ENCODE peak calls at places on chromosomes 13 and 19, in six cellular contexts. L is GM10248, B is astrocyte, M is pancreas, D is heart left ventricle, R is cardiac fibroblast. W is an unnamed sample.

GRCh38 chr13:57631607-57632275 is at the start of gene PCDH17:
- DNase-seq in L (no peak), B (peak; percentile 62), M (peak; percentile 32), D (peak; percentile 57), R (peak; percentile 44), W (peak; percentile 34)

GRCh38 chr19:4909172-4909896 is at the start of gene UHRF1:
- DNase-seq in L (peak; percentile 81), B (no peak), M (no peak), D (no peak), R (peak; percentile 35), W (peak; percentile 86)

GRCh38 chr13:20624213-20624612 is 57.3 kb downstream of the IFT88 start:
- DNase-seq in L (no peak), B (no peak), M (no peak), D (no peak), R (no peak), W (no peak)

GRCh38 chr19:23055946-23056345 is 53.0 kb upstream of the ZNF728 start:
- DNase-seq in L (no peak), B (no peak), M (no peak), D (no peak), R (no peak), W (no peak)

GRCh38 chr13:24927810-24928404 is 163.9 kb downstream of the RNF17 start:
- DNase-seq in L (no peak), B (no peak), M (no peak), D (no peak), R (no peak), W (no peak)

GRCh38 chr13:46211116-46211515 is 612 bp upstream of the LRRC63 start:
- DNase-seq in L (peak; percentile 22), B (no peak), M (no peak), D (no peak), R (peak; percentile 13), W (peak; percentile 50)

GRCh38 chr13:83221256-83221655 is 661.0 kb downstream of the SLITRK1 start:
- DNase-seq in L (no peak), B (no peak), M (no peak), D (no peak), R (peak; percentile 40), W (no peak)

GRCh38 chr13:42363941-42364612 is 92.1 kb downstream of the AKAP11 start:
- DNase-seq in L (no peak), B (peak; percentile 8), M (no peak), D (no peak), R (peak; percentile 85), W (no peak)

GRCh38 chr13:51659276-51660127 is 75.2 kb downstream of the WDFY2 start:
- DNase-seq in L (no peak), B (no peak), M (no peak), D (no peak), R (peak; percentile 54), W (no peak)

GRCh38 chr13:46307554-46307953 is 79.5 kb downstream of the RUBCNL start:
- DNase-seq in L (no peak), B (no peak), M (no peak), D (no peak), R (no peak), W (no peak)

GRCh38 chr19:39067104-39067503 is 17.1 kb upstream of the ACP7 start:
- DNase-seq in L (no peak), B (no peak), M (no peak), D (no peak), R (no peak), W (no peak)

GRCh38 chr13:97512732-97513131 is 78.8 kb downstream of the RAP2A start:
- DNase-seq in L (no peak), B (no peak), M (no peak), D (no peak), R (no peak), W (no peak)

GRCh38 chr19:28940751-28941500 is 272.0 kb downstream of the UQCRFS1 start:
- DNase-seq in L (no peak), B (no peak), M (no peak), D (no peak), R (peak; percentile 90), W (no peak)

GRCh38 chr13:90846956-90847355 is 500.5 kb upstream of the MIR17HG start:
- DNase-seq in L (no peak), B (no peak), M (no peak), D (no peak), R (no peak), W (no peak)

GRCh38 chr13:67119481-67119883 is 110.7 kb downstream of the PCDH9 start:
- DNase-seq in L (no peak), B (peak; percentile 96), M (no peak), D (no peak), R (peak; percentile 99), W (no peak)

GRCh38 chr19:13937479-13938360 is 497 bp downstream of the PODNL1 start:
- DNase-seq in L (no peak), B (peak; percentile 37), M (no peak), D (no peak), R (no peak), W (no peak)

GRCh38 chr19:58058428-58058827 is 654 bp upstream of the ZNF135 start:
- DNase-seq in L (no peak), B (no peak), M (no peak), D (no peak), R (no peak), W (no peak)

GRCh38 chr13:79283742-79284141 is 122.3 kb downstream of the RBM26 start:
- DNase-seq in L (no peak), B (no peak), M (no peak), D (no peak), R (no peak), W (no peak)

GRCh38 chr13:76969488-76970365 is 21.4 kb downstream of the ACOD1 start:
- DNase-seq in L (no peak), B (no peak), M (no peak), D (no peak), R (no peak), W (no peak)

GRCh38 chr13:35917942-35918645 is 213.1 kb downstream of the DCLK1 start:
- DNase-seq in L (no peak), B (peak; percentile 36), M (no peak), D (no peak), R (peak; percentile 31), W (no peak)

DNA sequence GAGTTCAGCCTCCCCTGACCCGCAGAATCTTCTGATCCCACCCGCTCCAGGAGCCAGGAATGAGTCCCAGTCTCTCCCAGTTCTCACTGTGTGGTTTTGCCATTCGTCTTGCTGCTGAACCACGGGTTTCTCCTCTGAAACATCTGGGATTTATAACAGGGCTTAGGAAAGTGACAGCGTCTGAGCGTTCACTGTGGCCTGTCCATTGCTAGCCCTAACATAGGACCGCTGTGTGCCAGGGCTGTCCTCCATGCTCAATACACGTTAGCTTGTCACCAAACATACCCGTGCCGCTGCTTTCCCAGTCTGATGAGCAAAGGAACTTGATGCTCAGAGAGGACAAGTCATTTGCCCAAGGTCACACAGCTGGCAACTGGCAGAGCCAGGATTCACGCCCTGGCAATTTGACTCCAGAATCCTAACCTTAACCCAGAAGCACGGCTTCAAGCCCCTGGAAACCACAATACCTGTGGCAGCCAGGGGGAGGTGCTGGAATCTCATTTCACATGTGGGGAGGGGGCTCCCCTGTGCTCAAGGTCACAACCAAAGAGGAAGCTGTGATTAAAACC is 1.1 kb upstream of the APOE start:
- DNase-seq in L (no peak), B (no peak), M (no peak), D (no peak), R (no peak), W (peak; percentile 20)
- TF ChIP-seq CTCF in L (no peak), B (no peak), M (no peak), D (no peak), R (no peak), W (peak; percentile 21)

GRCh38 chr13:59425211-59425721 is 738.5 kb downstream of the DIAPH3 start:
- DNase-seq in L (no peak), B (peak; percentile 75), M (no peak), D (no peak), R (peak; percentile 86), W (no peak)

GRCh38 chr13:59423708-59424355 is 739.9 kb downstream of the DIAPH3 start:
- DNase-seq in L (no peak), B (no peak), M (no peak), D (no peak), R (no peak), W (no peak)

GRCh38 chr13:59422646-59423045 is 741.1 kb downstream of the DIAPH3 start:
- DNase-seq in L (no peak), B (no peak), M (no peak), D (no peak), R (no peak), W (no peak)

DNA sequence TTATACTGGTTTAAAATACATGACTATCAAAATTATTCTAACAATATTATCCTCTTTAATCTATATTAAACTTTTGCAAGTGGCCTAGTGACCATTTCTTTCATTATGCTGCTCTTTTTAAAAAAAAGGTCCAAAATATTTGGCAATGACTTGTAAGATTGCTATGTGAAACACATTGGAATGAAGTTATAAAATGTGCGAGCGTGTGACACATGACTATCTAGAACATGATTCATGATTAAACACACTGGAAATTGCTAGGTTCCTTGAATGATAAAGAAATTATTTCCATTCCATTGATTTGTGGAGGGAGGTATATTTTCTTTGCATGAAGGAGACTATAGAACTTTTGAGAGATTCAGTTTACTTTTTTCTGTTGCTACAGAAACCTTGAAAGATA is 739.1 kb downstream of the DIAPH3 start:
- DNase-seq in L (no peak), B (peak; percentile 51), M (no peak), D (no peak), R (peak; percentile 88), W (no peak)
- TF ChIP-seq CTCF in L (no peak), B (no peak), M (no peak), D (no peak), R (no peak), W (no peak)

DNA sequence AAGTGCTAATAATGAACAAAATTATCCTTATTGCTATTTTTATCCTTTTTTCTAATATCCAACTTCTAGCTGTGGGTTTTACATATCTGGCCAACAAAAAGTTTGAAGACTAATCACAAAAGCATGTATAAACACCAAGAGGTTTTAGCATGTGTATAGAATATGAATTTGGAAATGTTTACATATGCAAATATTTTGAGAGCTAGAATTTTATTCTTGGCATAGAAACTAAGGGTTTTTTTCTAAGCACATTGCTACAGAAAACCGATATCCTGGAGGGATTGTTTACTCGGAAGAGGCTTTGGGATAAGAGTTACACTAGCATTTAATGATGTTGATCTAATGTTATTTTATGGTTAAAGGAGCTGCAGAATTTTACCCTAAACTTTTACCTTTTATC is 392.1 kb downstream of the EFNB2 start:
- DNase-seq in L (no peak), B (peak; percentile 55), M (no peak), D (no peak), R (peak; percentile 74), W (no peak)
- TF ChIP-seq CTCF in L (no peak), B (no peak), M (no peak), D (no peak), R (no peak), W (no peak)

DNA sequence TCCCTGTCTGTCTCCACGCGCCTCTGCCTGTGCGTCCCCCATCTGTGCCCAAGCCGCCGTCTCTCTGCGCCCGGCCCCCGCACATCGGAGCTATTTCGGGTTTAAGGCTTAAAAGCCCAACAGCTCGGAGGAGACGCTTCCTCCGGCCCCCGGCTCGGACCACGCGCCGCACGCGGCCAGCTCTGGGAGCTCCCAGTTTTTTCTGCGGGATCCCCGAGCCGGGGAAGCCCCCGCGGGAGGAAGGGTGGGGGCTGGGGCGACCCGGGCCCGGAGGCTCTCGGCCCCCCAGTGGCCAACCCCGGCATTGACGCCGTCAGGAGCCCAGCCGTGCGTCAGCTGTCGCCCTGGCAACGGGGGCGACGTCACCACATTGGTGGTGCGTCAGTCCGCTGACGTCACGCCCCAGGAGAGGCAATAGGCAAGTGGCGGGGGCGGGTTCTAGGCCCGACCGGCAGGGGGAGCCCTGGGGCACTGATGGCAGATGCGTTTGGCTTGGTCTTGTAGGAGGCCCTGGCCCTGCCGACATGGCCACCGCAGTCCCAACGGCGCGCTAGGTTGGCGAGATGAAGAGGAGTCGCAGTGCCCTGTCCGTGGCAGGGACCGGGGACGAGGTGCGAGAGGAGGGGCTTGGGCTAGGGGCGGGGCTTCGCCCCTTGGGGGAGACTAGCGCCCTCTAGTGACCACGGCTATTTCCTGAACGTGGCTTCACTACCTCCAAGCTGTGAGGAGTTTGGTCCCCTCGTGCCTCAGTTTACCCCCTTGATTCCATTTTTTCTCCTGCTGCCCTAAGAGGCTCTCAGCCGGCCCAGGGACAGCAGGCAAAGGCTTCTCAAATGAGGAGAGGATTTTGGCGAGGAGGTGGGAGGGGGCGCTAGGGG is 3.7 kb upstream of the PDE4A start:
- DNase-seq in L (peak; percentile 89), B (peak; percentile 66), M (peak; percentile 85), D (peak; percentile 85), R (peak; percentile 90), W (peak; percentile 96)
- TF ChIP-seq CTCF in L (peak; percentile 74), B (peak; percentile 33), M (peak; percentile 91), D (peak; percentile 97), R (peak; percentile 63), W (peak; percentile 77)